ENCODE peak calls at places on chromosomes 11 and 22, in ten cellular contexts. W, Q, P, Y, R, O, K, D, C and M are unnamed samples.

GRCh38 chr22:33047744-33048143 is 10.4 kb downstream of the SYN3 start:
- DNase-seq in W (no peak), Q (no peak), P (no peak), Y (no peak), R (no peak), O (no peak), K (no peak), D (no peak), C (no peak), M (no peak)

GRCh38 chr11:121656333-121657090 is 203.7 kb upstream of the SORL1-AS1 start:
- DNase-seq in W (no peak), Q (peak), P (no peak), Y (no peak), R (peak), O (no peak), K (no peak), D (no peak), C (peak), M (no peak)

GRCh38 chr11:19805827-19806226 is 93.2 kb downstream of the NAV2 start:
- DNase-seq in W (no peak), Q (no peak), P (no peak), Y (no peak), R (no peak), O (no peak), K (no peak), D (no peak), C (no peak), M (peak)

GRCh38 chr11:94455861-94456260 is 37.8 kb downstream of the MRE11 start:
- DNase-seq in W (no peak), Q (no peak), P (no peak), Y (no peak), R (no peak), O (no peak), K (no peak), D (no peak), C (no peak), M (no peak)

GRCh38 chr11:69014936-69015549 is 2.0 kb upstream of the MRGPRF start:
- DNase-seq in W (no peak), Q (no peak), P (no peak), Y (no peak), R (no peak), O (no peak), K (no peak), D (no peak), C (no peak), M (no peak)

GRCh38 chr11:100927579-100927978 is 202.0 kb downstream of the PGR start:
- DNase-seq in W (no peak), Q (no peak), P (no peak), Y (no peak), R (no peak), O (no peak), K (no peak), D (no peak), C (no peak), M (peak)

GRCh38 chr11:26947904-26948639 is 45.8 kb upstream of the FIBIN start:
- DNase-seq in W (no peak), Q (no peak), P (no peak), Y (no peak), R (no peak), O (no peak), K (no peak), D (no peak), C (no peak), M (no peak)

GRCh38 chr11:92948116-92948515 is 21.3 kb upstream of the MTNR1B start:
- DNase-seq in W (no peak), Q (no peak), P (no peak), Y (no peak), R (no peak), O (no peak), K (no peak), D (no peak), C (no peak), M (no peak)

GRCh38 chr11:35389112-35389511 is 30.2 kb downstream of the SLC1A2 start:
- DNase-seq in W (no peak), Q (no peak), P (no peak), Y (no peak), R (no peak), O (no peak), K (no peak), D (no peak), C (no peak), M (no peak)

GRCh38 chr11:12604557-12605105 is 69.6 kb upstream of the TEAD1 start:
- DNase-seq in W (no peak), Q (no peak), P (no peak), Y (no peak), R (no peak), O (no peak), K (no peak), D (no peak), C (no peak), M (no peak)